ENCODE peak calls at places on chromosomes 1 and 21, in five cellular contexts. Y, Z, Q, K and F are unnamed samples.

GRCh38 chr1:222970040-222970439 is 155.2 kb downstream of the DISP1 start:
- DNase-seq in Y (no peak), Z (no peak), Q (no peak), K (no peak), F (no peak)

GRCh38 chr1:14679027-14679688 is 80.7 kb downstream of the KAZN start:
- DNase-seq in Y (no peak), Z (no peak), Q (no peak), K (no peak), F (no peak)

GRCh38 chr1:212721388-212722247 is 22.0 kb upstream of the BATF3 start:
- DNase-seq in Y (peak), Z (peak), Q (peak), K (no peak), F (no peak)

GRCh38 chr1:16139473-16139962 is 16.4 kb downstream of the EPHA2 start:
- DNase-seq in Y (peak), Z (peak), Q (peak), K (no peak), F (no peak)

GRCh38 chr1:106879538-106879937 is 176.9 kb upstream of the PRMT6 start:
- DNase-seq in Y (peak), Z (peak), Q (no peak), K (no peak), F (no peak)

GRCh38 chr1:39653546-39654031 is 14.1 kb upstream of the HEYL start:
- DNase-seq in Y (peak), Z (peak), Q (peak), K (peak), F (peak)

GRCh38 chr1:223074901-223075300 is 68.1 kb downstream of the TLR5 start:
- DNase-seq in Y (no peak), Z (no peak), Q (no peak), K (no peak), F (no peak)

GRCh38 chr1:100036718-100037664 is 67.2 kb downstream of the SLC35A3 start:
- DNase-seq in Y (peak), Z (peak), Q (peak), K (no peak), F (no peak)

GRCh38 chr1:78157162-78157561 is 111.4 kb downstream of the GIPC2 start:
- DNase-seq in Y (peak), Z (no peak), Q (peak), K (no peak), F (no peak)

GRCh38 chr21:15192243-15192642 is 127.4 kb upstream of the NRIP1 start:
- DNase-seq in Y (peak), Z (peak), Q (peak), K (no peak), F (no peak)

GRCh38 chr21:45455321-45456013 is 50.5 kb downstream of the COL18A1 start:
- DNase-seq in Y (peak), Z (no peak), Q (peak), K (peak), F (no peak)

GRCh38 chr1:200972985-200973742 is 50.4 kb downstream of the KIF21B start:
- DNase-seq in Y (no peak), Z (no peak), Q (no peak), K (peak), F (no peak)

GRCh38 chr1:162656266-162656665 is 24.0 kb downstream of the DDR2 start:
- DNase-seq in Y (no peak), Z (no peak), Q (no peak), K (no peak), F (no peak)

GRCh38 chr21:46392921-46393320 is 65.8 kb upstream of the DIP2A start:
- DNase-seq in Y (no peak), Z (no peak), Q (peak), K (peak), F (no peak)

GRCh38 chr1:2275796-2276536 is 47.8 kb downstream of the SKI start:
- DNase-seq in Y (peak), Z (peak), Q (peak), K (peak), F (no peak)

GRCh38 chr1:41238311-41239094 is 3.6 kb downstream of the SCMH1 start:
- DNase-seq in Y (peak), Z (peak), Q (no peak), K (no peak), F (no peak)

GRCh38 chr1:111448482-111448917 is 556 bp downstream of the WDR77 start:
- DNase-seq in Y (no peak), Z (peak), Q (no peak), K (no peak), F (no peak)

GRCh38 chr1:13814131-13814530 is 114.1 kb downstream of the PRDM2 start:
- DNase-seq in Y (no peak), Z (no peak), Q (no peak), K (no peak), F (no peak)

GRCh38 chr1:6489799-6490180 is 1.7 kb downstream of the PLEKHG5 start:
- DNase-seq in Y (peak), Z (peak), Q (peak), K (no peak), F (peak)

GRCh38 chr1:212457740-212458338 is 25.1 kb downstream of the NENF start:
- DNase-seq in Y (peak), Z (peak), Q (peak), K (no peak), F (peak)

GRCh38 chr1:28123461-28123961 is 35.1 kb upstream of the EYA3 start:
- DNase-seq in Y (peak), Z (no peak), Q (peak), K (peak), F (no peak)

GRCh38 chr1:173224280-173224886 is 17.3 kb upstream of the TNFSF4 start:
- DNase-seq in Y (no peak), Z (no peak), Q (no peak), K (no peak), F (no peak)

GRCh38 chr1:87325982-87326738 is 2.5 kb upstream of the LMO4 start:
- DNase-seq in Y (peak), Z (peak), Q (peak), K (no peak), F (peak)

GRCh38 chr1:88210088-88210825 is 473.8 kb upstream of the PKN2 start:
- DNase-seq in Y (no peak), Z (no peak), Q (no peak), K (no peak), F (no peak)

GRCh38 chr1:182598296-182598695 is 5.9 kb downstream of the RGS16 start:
- DNase-seq in Y (no peak), Z (no peak), Q (no peak), K (no peak), F (no peak)

GRCh38 chr1:239795289-239795688 is 296.4 kb upstream of the FMN2 start:
- DNase-seq in Y (no peak), Z (no peak), Q (no peak), K (no peak), F (no peak)

GRCh38 chr1:182383934-182384333 is 7.7 kb downstream of the GLUL start:
- DNase-seq in Y (no peak), Z (no peak), Q (no peak), K (no peak), F (no peak)

GRCh38 chr1:2528966-2529750 is 905 bp downstream of the HES5 start:
- DNase-seq in Y (no peak), Z (peak), Q (no peak), K (no peak), F (no peak)

GRCh38 chr21:44301961-44302406 is 2.1 kb downstream of the PFKL start:
- DNase-seq in Y (no peak), Z (no peak), Q (no peak), K (no peak), F (no peak)
- TF ChIP-seq CTCF in Y (no peak), Z (no peak), Q (no peak), K (peak), F (peak)

GRCh38 chr21:42538479-42539275 is 25.0 kb downstream of the SLC37A1 start:
- DNase-seq in Y (no peak), Z (no peak), Q (no peak), K (no peak), F (no peak)

GRCh38 chr21:42539342-42539741 is 25.7 kb downstream of the SLC37A1 start:
- DNase-seq in Y (no peak), Z (no peak), Q (no peak), K (peak), F (no peak)

GRCh38 chr21:42541174-42541573 is 27.5 kb downstream of the SLC37A1 start:
- DNase-seq in Y (no peak), Z (no peak), Q (no peak), K (peak), F (no peak)

GRCh38 chr21:42540396-42540795 is 26.7 kb downstream of the SLC37A1 start:
- DNase-seq in Y (no peak), Z (no peak), Q (no peak), K (no peak), F (no peak)

DNA sequence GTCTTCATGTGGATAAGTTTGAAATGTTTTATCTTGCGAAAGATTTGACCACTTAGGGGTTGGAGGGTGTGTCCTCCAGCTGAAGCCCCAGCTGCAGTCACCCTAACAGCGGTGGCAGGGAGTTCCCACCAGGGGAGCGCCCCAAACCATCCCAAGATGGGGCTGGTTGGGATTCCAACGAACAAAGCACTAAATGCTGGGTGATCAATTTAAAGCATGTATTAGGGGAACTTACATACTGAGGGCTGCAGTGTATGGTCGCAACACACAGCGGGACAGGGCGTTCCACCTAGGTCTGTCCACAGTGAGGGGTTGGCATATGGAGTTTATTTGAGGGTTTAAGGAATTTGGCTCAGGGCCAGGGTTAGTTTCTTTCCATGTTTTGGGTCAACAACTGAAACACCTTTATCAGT is 26.3 kb downstream of the SLC37A1 start:
- DNase-seq in Y (no peak), Z (no peak), Q (no peak), K (no peak), F (no peak)
- TF ChIP-seq CTCF in Y (no peak), Z (peak), Q (peak), K (no peak), F (peak)

GRCh38 chr1:184596950-184597651 is 157.6 kb downstream of the EDEM3 start:
- DNase-seq in Y (no peak), Z (no peak), Q (no peak), K (no peak), F (no peak)
- TF ChIP-seq CTCF in Y (no peak), Z (no peak), Q (no peak), K (no peak), F (peak)

DNA sequence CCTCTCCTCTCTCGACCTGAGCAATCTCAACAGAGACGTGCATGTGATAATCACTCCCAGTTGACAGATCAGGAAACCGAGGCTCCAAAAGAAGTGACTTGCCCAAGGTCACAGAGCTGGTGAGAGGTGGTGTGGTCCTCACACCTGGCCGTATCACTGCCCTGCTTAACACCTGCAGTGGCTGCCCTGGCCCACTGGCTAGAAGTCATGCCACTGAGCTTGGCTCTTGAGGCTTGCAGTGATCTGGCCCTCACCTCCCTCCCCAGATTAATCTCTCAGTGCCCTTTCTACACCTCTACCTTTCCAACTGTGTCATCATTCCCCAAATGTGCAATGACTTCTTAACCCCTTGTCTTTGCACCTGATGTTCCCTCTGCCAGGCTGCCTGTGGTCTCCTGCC is 38.8 kb downstream of the CDCP2 start:
- DNase-seq in Y (no peak), Z (no peak), Q (no peak), K (no peak), F (no peak)
- TF ChIP-seq CTCF in Y (no peak), Z (no peak), Q (no peak), K (no peak), F (no peak)

GRCh38 chr1:9912264-9912936 is 2.3 kb upstream of the CTNNBIP1 start:
- DNase-seq in Y (no peak), Z (no peak), Q (no peak), K (no peak), F (no peak)
- TF ChIP-seq CTCF in Y (no peak), Z (no peak), Q (no peak), K (no peak), F (no peak)

GRCh38 chr1:205843031-205843859 is 6.7 kb downstream of the PM20D1 start:
- DNase-seq in Y (no peak), Z (no peak), Q (no peak), K (no peak), F (no peak)
- TF ChIP-seq CTCF in Y (no peak), Z (no peak), Q (no peak), K (no peak), F (no peak)

DNA sequence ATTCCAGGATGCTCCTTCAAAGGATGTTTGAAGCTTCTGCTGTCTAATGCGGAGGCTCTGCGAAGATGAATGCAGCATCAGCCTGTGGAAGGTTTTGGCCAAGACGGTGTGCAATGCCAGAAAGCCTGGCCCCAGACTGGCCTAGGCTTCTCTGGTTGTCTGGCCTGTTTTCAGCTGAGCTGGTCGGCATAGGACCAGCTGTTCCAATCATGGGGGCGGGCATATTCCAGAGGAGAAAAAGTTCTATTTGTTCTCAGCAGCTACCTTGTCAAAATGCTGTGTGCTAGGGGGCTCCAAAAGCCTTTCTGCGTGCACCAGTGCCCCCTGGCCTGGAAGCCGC is 57.6 kb downstream of the TGFB2 start:
- DNase-seq in Y (no peak), Z (no peak), Q (no peak), K (no peak), F (no peak)
- TF ChIP-seq CTCF in Y (no peak), Z (no peak), Q (no peak), K (no peak), F (no peak)

GRCh38 chr1:31394628-31395193 is 18.3 kb upstream of the SERINC2 start:
- DNase-seq in Y (peak), Z (peak), Q (peak), K (peak), F (peak)

GRCh38 chr1:31393463-31393862 is 19.6 kb upstream of the SERINC2 start:
- DNase-seq in Y (no peak), Z (no peak), Q (no peak), K (no peak), F (no peak)

GRCh38 chr1:31397360-31398095 is 15.5 kb upstream of the SERINC2 start:
- DNase-seq in Y (no peak), Z (no peak), Q (no peak), K (no peak), F (no peak)

GRCh38 chr1:31398246-31398645 is 14.8 kb upstream of the SERINC2 start:
- DNase-seq in Y (no peak), Z (no peak), Q (no peak), K (no peak), F (no peak)

GRCh38 chr1:31396633-31397351 is 16.2 kb upstream of the SERINC2 start:
- DNase-seq in Y (peak), Z (no peak), Q (peak), K (no peak), F (no peak)
- TF ChIP-seq CTCF in Y (peak), Z (peak), Q (peak), K (no peak), F (peak)

DNA sequence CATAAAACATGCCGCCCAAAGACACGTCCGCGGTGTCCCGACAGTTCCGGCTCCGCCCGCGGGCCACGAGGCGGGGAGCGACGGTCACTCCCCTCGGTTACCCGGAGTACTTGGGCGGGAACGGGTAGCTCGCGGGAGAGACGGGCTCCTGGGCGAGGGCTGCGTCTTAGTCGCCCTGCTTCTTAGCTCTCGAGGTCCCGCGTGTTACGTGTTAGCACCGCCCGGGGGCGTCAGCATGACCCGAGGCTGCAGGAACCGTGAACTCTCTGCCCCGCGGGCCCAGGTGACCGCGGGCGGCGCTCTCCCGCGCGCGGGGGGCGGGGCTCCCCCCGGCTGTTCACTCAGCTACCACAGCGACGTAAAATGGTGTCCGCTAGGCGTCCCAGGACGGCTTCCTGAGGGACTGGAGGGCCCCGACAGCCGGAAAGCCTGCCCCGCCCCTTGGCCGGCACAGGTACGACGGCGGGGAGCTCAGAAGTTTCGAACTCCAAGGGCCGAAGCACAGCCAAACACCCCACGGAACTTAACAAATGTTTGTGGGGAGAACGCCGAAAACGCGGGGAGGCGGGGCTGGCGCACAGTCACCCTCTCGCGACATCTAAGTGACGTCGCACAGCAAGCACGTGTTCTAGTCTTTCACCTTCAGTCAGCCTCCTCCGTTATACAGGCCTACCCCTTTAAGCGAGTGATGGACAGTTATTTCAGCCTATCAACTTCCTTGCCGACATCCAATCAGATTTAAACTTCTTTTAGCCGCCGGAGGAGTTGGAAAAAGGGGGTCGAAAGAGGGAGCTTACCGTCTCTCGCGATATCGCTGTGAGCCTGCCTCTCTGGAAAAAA is 757 bp upstream of the RBM15 start:
- DNase-seq in Y (peak), Z (peak), Q (peak), K (peak), F (peak)
- TF ChIP-seq CTCF in Y (peak), Z (peak), Q (peak), K (peak), F (peak)

GRCh38 chr1:152179566-152179965 is 20.5 kb upstream of the RPTN start:
- DNase-seq in Y (no peak), Z (no peak), Q (peak), K (no peak), F (no peak)

GRCh38 chr1:152185544-152186391 is 26.7 kb upstream of the RPTN start:
- DNase-seq in Y (peak), Z (peak), Q (peak), K (no peak), F (no peak)

GRCh38 chr1:152186556-152187285 is 27.7 kb upstream of the RPTN start:
- DNase-seq in Y (no peak), Z (no peak), Q (no peak), K (no peak), F (no peak)

GRCh38 chr1:152182942-152183341 is 23.9 kb upstream of the RPTN start:
- DNase-seq in Y (peak), Z (no peak), Q (peak), K (no peak), F (no peak)

DNA sequence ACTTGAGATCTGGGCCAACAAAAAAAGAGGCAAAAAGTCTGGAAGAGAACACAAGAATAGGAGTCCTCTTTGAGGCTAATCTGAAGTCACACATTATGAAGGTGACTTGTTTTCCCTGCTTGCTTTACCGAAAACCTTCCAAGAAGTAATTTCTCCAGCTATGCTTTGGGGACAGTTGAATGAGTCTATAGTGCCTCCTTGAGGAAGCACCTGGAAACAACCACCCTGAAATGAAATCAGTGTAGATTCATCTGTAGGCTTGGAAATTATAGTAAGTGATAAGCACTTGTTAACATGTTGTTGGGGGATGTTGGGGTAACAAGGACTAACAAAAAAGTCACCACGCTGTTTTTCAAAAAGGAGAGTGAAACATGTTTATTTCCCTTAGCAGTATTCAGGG is 23.4 kb upstream of the RPTN start:
- DNase-seq in Y (peak), Z (no peak), Q (peak), K (no peak), F (no peak)
- TF ChIP-seq CTCF in Y (peak), Z (peak), Q (peak), K (peak), F (peak)